ENCODE peak calls at places on chromosomes 7 and 10, in six cellular contexts. N is heart left ventricle, Q is ovary, F is esophagus muscularis mucosa, K is neural progenitor cell, H is A549. I is an unnamed sample.
A peak's percentile ranks its signal among the peaks of the same experiment; 100 is the strongest.

GRCh38 chr10:103192089-103192450 is 1.0 kb downstream of the NT5C2 start:
- DNase-seq in N (no peak), Q (no peak), F (no peak), K (no peak), H (peak; percentile 30), I (no peak)

GRCh38 chr7:40986351-40986873 is 716.5 kb downstream of the INHBA start:
- DNase-seq in N (no peak), Q (no peak), F (no peak), K (no peak), H (peak; percentile 35), I (no peak)

GRCh38 chr7:102320181-102320580 is 33.5 kb downstream of the SH2B2 start:
- DNase-seq in N (no peak), Q (no peak), F (no peak), K (no peak), H (no peak), I (no peak)

GRCh38 chr10:12077580-12078180 is 8.9 kb downstream of the DHTKD1 start:
- DNase-seq in N (no peak), Q (no peak), F (no peak), K (no peak), H (no peak), I (no peak)

GRCh38 chr7:82204694-82205093 is 238.9 kb downstream of the CACNA2D1 start:
- DNase-seq in N (peak; percentile 76), Q (no peak), F (no peak), K (no peak), H (peak; percentile 57), I (no peak)

GRCh38 chr10:132536241-132536963 is 1.2 kb upstream of the INPP5A start:
- DNase-seq in N (peak; percentile 13), Q (peak; percentile 42), F (no peak), K (peak; percentile 33), H (peak; percentile 28), I (no peak)

GRCh38 chr10:121648078-121648477 is 49.8 kb upstream of the FGFR2 start:
- DNase-seq in N (no peak), Q (no peak), F (no peak), K (peak; percentile 52), H (no peak), I (no peak)

GRCh38 chr7:106071356-106071998 is 40.6 kb downstream of the SYPL1 start:
- DNase-seq in N (no peak), Q (no peak), F (no peak), K (no peak), H (no peak), I (no peak)

GRCh38 chr7:66146701-66147100 is 32.1 kb downstream of the CRCP start:
- DNase-seq in N (no peak), Q (no peak), F (no peak), K (no peak), H (no peak), I (no peak)

GRCh38 chr7:100878013-100878412 is 3.1 kb downstream of the SRRT start:
- DNase-seq in N (no peak), Q (no peak), F (no peak), K (no peak), H (no peak), I (no peak)

GRCh38 chr10:75395171-75395954 is 6.2 kb downstream of the ZNF503 start:
- DNase-seq in N (peak; percentile 40), Q (peak; percentile 63), F (no peak), K (peak; percentile 86), H (peak; percentile 29), I (peak; percentile 63)

GRCh38 chr7:55104123-55104522 is 85.3 kb downstream of the EGFR start:
- DNase-seq in N (no peak), Q (no peak), F (no peak), K (no peak), H (no peak), I (no peak)

GRCh38 chr10:77111611-77112550 is 525.7 kb downstream of the KCNMA1 start:
- DNase-seq in N (no peak), Q (no peak), F (peak; percentile 90), K (peak; percentile 63), H (peak; percentile 76), I (no peak)

GRCh38 chr10:121526801-121527221 is 71.4 kb downstream of the FGFR2 start:
- DNase-seq in N (no peak), Q (no peak), F (no peak), K (peak; percentile 86), H (no peak), I (no peak)

GRCh38 chr7:28920424-28920823 is 37.7 kb downstream of the TRIL start:
- DNase-seq in N (no peak), Q (no peak), F (no peak), K (no peak), H (no peak), I (no peak)

GRCh38 chr7:28926871-28927597 is 31.1 kb downstream of the TRIL start:
- DNase-seq in N (peak; percentile 80), Q (peak; percentile 54), F (no peak), K (peak; percentile 90), H (peak; percentile 81), I (peak; percentile 87)

GRCh38 chr7:28922618-28923331 is 35.4 kb downstream of the TRIL start:
- DNase-seq in N (peak; percentile 37), Q (peak; percentile 59), F (no peak), K (peak; percentile 96), H (peak; percentile 73), I (peak; percentile 75)

GRCh38 chr7:28919510-28919909 is 38.6 kb downstream of the TRIL start:
- DNase-seq in N (no peak), Q (no peak), F (no peak), K (no peak), H (no peak), I (no peak)

DNA sequence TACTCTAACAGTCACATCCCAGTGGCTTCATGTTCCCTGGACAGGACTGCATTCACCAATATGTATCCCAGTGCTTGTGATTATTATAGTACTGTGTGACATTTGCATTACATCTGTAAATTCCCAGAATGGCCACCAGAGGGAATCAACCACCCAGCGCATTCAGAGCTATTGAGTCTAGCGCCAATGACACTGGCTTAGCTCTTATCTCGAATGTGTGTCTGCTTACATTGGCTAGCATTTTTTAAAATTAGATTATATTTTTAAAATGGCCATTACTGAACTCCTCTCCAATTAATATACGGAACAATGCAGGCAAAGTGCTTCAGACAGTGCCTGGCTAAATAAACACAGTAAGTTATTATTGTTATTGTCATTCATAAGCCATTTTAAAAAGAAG is 36.3 kb downstream of the TRIL start:
- DNase-seq in N (peak; percentile 44), Q (no peak), F (no peak), K (peak; percentile 80), H (peak; percentile 61), I (no peak)
- TF ChIP-seq CTCF in N (peak; percentile 87), Q (peak; percentile 83), F (peak; percentile 91), K (peak; percentile 91), H (peak; percentile 67), I (peak; percentile 92)

DNA sequence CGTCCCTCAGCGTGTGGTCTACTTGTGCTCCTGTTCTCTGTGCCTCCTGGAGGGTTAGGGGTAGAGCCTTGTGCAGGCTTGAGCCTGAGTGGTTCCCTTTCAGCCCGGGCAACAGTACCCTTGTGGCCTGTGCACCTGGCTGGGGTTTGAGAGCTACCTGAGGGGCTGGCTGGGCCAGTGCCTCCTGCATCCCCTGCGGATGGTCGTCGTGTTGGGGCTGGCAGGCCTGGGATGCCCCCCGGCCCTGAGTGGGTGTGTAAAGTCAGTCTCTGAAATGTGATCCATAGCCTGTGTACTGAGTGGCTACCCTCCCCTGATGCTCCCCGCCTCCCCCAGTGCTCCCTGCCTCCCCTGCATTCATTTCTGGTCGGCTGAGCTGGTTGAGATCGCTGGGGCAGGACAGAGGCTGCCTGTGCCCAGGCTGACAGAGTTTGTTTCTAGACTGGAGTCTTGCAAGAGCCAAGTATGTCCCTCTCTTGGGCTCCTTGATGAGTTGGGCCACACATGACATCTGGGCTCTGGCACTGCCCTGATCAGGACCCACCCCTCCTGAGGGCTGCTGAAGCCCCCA is 9.3 kb downstream of the ZNF316 start:
- DNase-seq in N (no peak), Q (no peak), F (no peak), K (no peak), H (no peak), I (no peak)
- H3K9me3 ChIP-seq in N (no peaks in the 10 kb centered on the region), Q (no peaks in the 10 kb centered on the region), F (no peaks in the 10 kb centered on the region), K (no peaks in the 10 kb centered on the region), H (peaks cover under 1% of the 10 kb centered on the region), I (no peaks in the 10 kb centered on the region)

GRCh38 chr7:152148706-152149105 is 123.2 kb downstream of the GALNT11 start:
- DNase-seq in N (no peak), Q (no peak), F (no peak), K (no peak), H (no peak), I (no peak)
- H3K4me1 ChIP-seq in N (peaks cover 14% of the 10 kb centered on the region), Q (no peaks in the 10 kb centered on the region), F (no peaks in the 10 kb centered on the region), K (no peaks in the 10 kb centered on the region), H (no peaks in the 10 kb centered on the region), I (peaks cover 21% of the 10 kb centered on the region)

DNA sequence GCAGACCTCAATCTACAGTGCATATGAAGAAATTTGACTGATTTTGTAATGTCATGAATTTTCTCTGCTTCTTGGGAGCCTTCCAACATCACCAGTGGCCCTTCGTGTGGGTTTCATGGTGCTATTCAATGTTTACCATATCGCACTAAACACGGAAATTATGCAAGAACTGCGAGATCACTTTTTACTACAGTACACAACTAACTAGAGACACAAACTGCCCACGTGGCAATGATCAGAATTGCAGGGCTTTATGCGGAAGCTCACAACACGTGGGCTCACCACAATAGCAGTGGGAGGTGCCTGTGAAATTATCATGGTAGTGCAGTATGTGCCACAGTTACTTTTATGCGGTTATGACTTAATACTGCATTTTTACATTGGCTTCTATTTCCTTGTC is 449.7 kb upstream of the KLF6 start:
- DNase-seq in N (no peak), Q (no peak), F (no peak), K (no peak), H (peak; percentile 23), I (no peak)
- TF ChIP-seq CTCF in N (no peak), Q (no peak), F (no peak), K (no peak), H (no peak), I (no peak)

GRCh38 chr10:3523309-3524050 is 261.5 kb downstream of the KLF6 start:
- DNase-seq in N (no peak), Q (no peak), F (no peak), K (no peak), H (no peak), I (no peak)
- H3K9me3 ChIP-seq in N (no peaks in the 10 kb centered on the region), Q (no peaks in the 10 kb centered on the region), F (no peaks in the 10 kb centered on the region), K (no peaks in the 10 kb centered on the region), H (no peaks in the 10 kb centered on the region), I (peaks cover 6% of the 10 kb centered on the region)